ENCODE peak calls at places on chromosomes 12 and 14, in ten cellular contexts. A is stimulated activated CD8-positive, alpha-beta memory T cell treated with anti-CD3 and anti-CD28 coated beads, Interleukin-7, amount 100 ng/mL, for 1 hour; M is fibroblast of pulmonary artery; N is mucosa of gallbladder; W is GM10248; V is pancreas; J is retinal pigment epithelial cell; T is GM04504; H is T follicular helper cell; S is activated naive CD4-positive, alpha-beta T cell treated with anti-CD3 and anti-CD28 coated beads for 36 hours. E is an unnamed sample.
A peak's percentile ranks its signal among the peaks of the same experiment; 100 is the strongest.

GRCh38 chr14:99568567-99569560 is 35.1 kb downstream of the CCDC85C start:
- DNase-seq in A (no peak), M (peak; percentile 53), N (no peak), W (no peak), V (no peak), J (no peak), T (no peak), H (no peak), S (no peak), E (no peak)

GRCh38 chr14:35927727-35928126 is 101.6 kb downstream of the BRMS1L start:
- DNase-seq in A (no peak), M (no peak), N (no peak), W (no peak), V (no peak), J (no peak), T (no peak), H (no peak), S (no peak), E (no peak)

GRCh38 chr12:127355061-127355820 is 911.7 kb upstream of the TMEM132C start:
- DNase-seq in A (no peak), M (peak; percentile 6), N (no peak), W (no peak), V (no peak), J (no peak), T (peak; percentile 12), H (no peak), S (no peak), E (no peak)

GRCh38 chr12:39287409-39287808 is 155.5 kb downstream of the KIF21A start:
- DNase-seq in A (no peak), M (no peak), N (no peak), W (no peak), V (no peak), J (no peak), T (no peak), H (no peak), S (no peak), E (no peak)

GRCh38 chr12:112524676-112525425 is 106.1 kb downstream of the PTPN11 start:
- DNase-seq in A (no peak), M (peak; percentile 21), N (no peak), W (no peak), V (no peak), J (no peak), T (no peak), H (no peak), S (no peak), E (no peak)

GRCh38 chr14:104766256-104766862 is 13.4 kb downstream of the SIVA1 start:
- DNase-seq in A (no peak), M (no peak), N (no peak), W (no peak), V (no peak), J (no peak), T (no peak), H (no peak), S (no peak), E (no peak)

GRCh38 chr12:572532-572899 is 90.7 kb downstream of the NINJ2 start:
- DNase-seq in A (no peak), M (peak; percentile 10), N (no peak), W (no peak), V (no peak), J (no peak), T (no peak), H (no peak), S (peak; percentile 48), E (no peak)

GRCh38 chr12:90091809-90092208 is 383.2 kb upstream of the ATP2B1 start:
- DNase-seq in A (no peak), M (no peak), N (no peak), W (no peak), V (no peak), J (no peak), T (no peak), H (no peak), S (no peak), E (no peak)

GRCh38 chr12:80165741-80166140 is 66.4 kb downstream of the OTOGL start:
- DNase-seq in A (no peak), M (no peak), N (no peak), W (no peak), V (no peak), J (no peak), T (no peak), H (no peak), S (no peak), E (no peak)

GRCh38 chr12:27810756-27811155 is 30.7 kb upstream of the MANSC4 start:
- DNase-seq in A (no peak), M (no peak), N (no peak), W (no peak), V (no peak), J (no peak), T (no peak), H (no peak), S (no peak), E (no peak)

GRCh38 chr12:45310627-45310968 is 94.7 kb downstream of the ANO6 start:
- DNase-seq in A (no peak), M (no peak), N (no peak), W (no peak), V (no peak), J (no peak), T (no peak), H (no peak), S (no peak), E (no peak)

GRCh38 chr12:96194572-96194889 is 356 bp downstream of the ELK3 start:
- DNase-seq in A (no peak), M (no peak), N (no peak), W (peak; percentile 48), V (no peak), J (no peak), T (no peak), H (no peak), S (no peak), E (no peak)

GRCh38 chr14:21506557-21506956 is 4.6 kb downstream of the METTL3 start:
- DNase-seq in A (no peak), M (no peak), N (no peak), W (no peak), V (no peak), J (no peak), T (no peak), H (no peak), S (no peak), E (no peak)

GRCh38 chr12:16346931-16347330 is 514 bp upstream of the MGST1 start:
- DNase-seq in A (no peak), M (no peak), N (no peak), W (no peak), V (no peak), J (no peak), T (no peak), H (no peak), S (no peak), E (no peak)

GRCh38 chr12:50753232-50753769 is 10.6 kb upstream of the ATF1 start:
- DNase-seq in A (no peak), M (no peak), N (no peak), W (no peak), V (no peak), J (no peak), T (peak; percentile 21), H (no peak), S (no peak), E (no peak)

GRCh38 chr12:57187222-57188089 is 29.1 kb upstream of the NXPH4 start:
- DNase-seq in A (no peak), M (no peak), N (no peak), W (no peak), V (no peak), J (no peak), T (no peak), H (no peak), S (no peak), E (no peak)

GRCh38 chr14:57957441-57957840 is 91.5 kb upstream of the SLC35F4 start:
- DNase-seq in A (no peak), M (no peak), N (no peak), W (no peak), V (no peak), J (no peak), T (no peak), H (no peak), S (no peak), E (no peak)

GRCh38 chr14:99518441-99519346 is 37.5 kb downstream of the CCNK start:
- DNase-seq in A (peak; percentile 78), M (peak; percentile 59), N (peak; percentile 75), W (peak; percentile 91), V (peak; percentile 72), J (no peak), T (peak; percentile 16), H (peak; percentile 73), S (peak; percentile 89), E (peak; percentile 75)

GRCh38 chr12:39619316-39619659 is 315 bp downstream of the ABCD2 start:
- DNase-seq in A (no peak), M (no peak), N (no peak), W (no peak), V (no peak), J (no peak), T (no peak), H (no peak), S (peak; percentile 47), E (no peak)

GRCh38 chr14:26621807-26622560 is 24.2 kb upstream of the NOVA1 start:
- DNase-seq in A (no peak), M (peak; percentile 32), N (no peak), W (no peak), V (no peak), J (no peak), T (no peak), H (no peak), S (no peak), E (no peak)

GRCh38 chr12:98638009-98638408 is 6.6 kb downstream of the IKBIP start:
- DNase-seq in A (no peak), M (no peak), N (no peak), W (no peak), V (no peak), J (no peak), T (no peak), H (no peak), S (no peak), E (no peak)

GRCh38 chr12:105977256-105978051 is 161.3 kb downstream of the NUAK1 start:
- DNase-seq in A (no peak), M (peak; percentile 71), N (no peak), W (no peak), V (no peak), J (no peak), T (peak; percentile 71), H (no peak), S (no peak), E (no peak)

GRCh38 chr12:66482880-66483279 is 180.6 kb downstream of the HELB start:
- DNase-seq in A (no peak), M (no peak), N (no peak), W (no peak), V (no peak), J (no peak), T (no peak), H (no peak), S (no peak), E (no peak)

GRCh38 chr14:62181591-62181990 is 419.4 kb downstream of the SNAPC1 start:
- DNase-seq in A (no peak), M (no peak), N (no peak), W (no peak), V (no peak), J (no peak), T (no peak), H (no peak), S (no peak), E (no peak)

GRCh38 chr12:89391726-89392336 is 39.5 kb upstream of the DUSP6 start:
- DNase-seq in A (no peak), M (no peak), N (no peak), W (no peak), V (no peak), J (no peak), T (no peak), H (no peak), S (no peak), E (no peak)

GRCh38 chr14:67461341-67461985 is 27.1 kb downstream of the TMEM229B start:
- DNase-seq in A (no peak), M (peak; percentile 69), N (no peak), W (no peak), V (peak; percentile 45), J (peak; percentile 62), T (peak; percentile 19), H (no peak), S (peak; percentile 23), E (no peak)

GRCh38 chr12:90085491-90086274 is 377.0 kb upstream of the ATP2B1 start:
- DNase-seq in A (no peak), M (no peak), N (no peak), W (no peak), V (no peak), J (no peak), T (no peak), H (no peak), S (no peak), E (no peak)

GRCh38 chr12:46915082-46915481 is 89.3 kb upstream of the SLC38A4 start:
- DNase-seq in A (no peak), M (peak; percentile 56), N (no peak), W (no peak), V (no peak), J (no peak), T (peak; percentile 94), H (no peak), S (no peak), E (no peak)